ENCODE peak calls at places on chromosomes 5 and 9, in nine cellular contexts. K, O, T, D, W, S, A, R and E are unnamed samples.

GRCh38 chr9:19513671-19514275 is 105.0 kb downstream of the ACER2 start:
- DNase-seq in W (no peak), T (no peak), S (no peak), O (no peak), K (no peak), D (peak; percentile 37), A (no peak), R (no peak), E (no peak)

GRCh38 chr5:132426525-132427138 is 57.1 kb downstream of the SLC22A5 start:
- DNase-seq in D (peak; percentile 91), A (peak; percentile 79), O (peak; percentile 93), T (peak; percentile 57), R (peak; percentile 86), S (peak; percentile 54), K (peak; percentile 46), W (peak; percentile 70), E (peak; percentile 86)

GRCh38 chr5:177458912-177459350 is 12.3 kb downstream of the PRR7 start:
- DNase-seq in S (no peak), A (no peak), T (no peak), K (no peak), D (peak; percentile 25), R (no peak), O (no peak), W (no peak), E (no peak)

GRCh38 chr9:15786616-15787015 is 233.8 kb downstream of the CCDC171 start:
- DNase-seq in K (no peak), T (no peak), S (no peak), R (no peak), A (no peak), O (no peak), D (no peak), W (no peak), E (no peak)

GRCh38 chr5:9930156-9930555 is 300.0 kb upstream of the TAS2R1 start:
- DNase-seq in D (no peak), T (no peak), W (no peak), R (no peak), K (no peak), O (no peak), A (no peak), S (no peak), E (no peak)

GRCh38 chr5:91306497-91306896 is 76.6 kb downstream of the ARRDC3 start:
- DNase-seq in W (no peak), D (peak; percentile 27), K (no peak), T (no peak), O (no peak), R (no peak), S (no peak), A (no peak), E (no peak)

GRCh38 chr9:131524578-131525315 is 6.3 kb downstream of the UCK1 start:
- DNase-seq in K (no peak), T (no peak), A (no peak), D (no peak), R (no peak), S (no peak), O (no peak), W (no peak), E (no peak)

GRCh38 chr9:81833563-81834345 is 94.5 kb upstream of the SPATA31D4 start:
- DNase-seq in S (no peak), D (no peak), K (peak; percentile 37), O (no peak), A (no peak), R (no peak), T (no peak), W (no peak), E (no peak)

GRCh38 chr5:157511656-157512644 is 51.9 kb downstream of the NIPAL4 start:
- DNase-seq in S (peak; percentile 14), O (peak; percentile 96), D (peak; percentile 98), R (peak; percentile 80), W (peak; percentile 18), K (peak; percentile 97), T (no peak), A (no peak), E (peak; percentile 95)

GRCh38 chr9:103364753-103365152 is 369.6 kb downstream of the CYLC2 start:
- DNase-seq in D (peak; percentile 38), K (no peak), S (no peak), R (no peak), T (no peak), W (no peak), O (peak; percentile 87), A (no peak), E (no peak)

GRCh38 chr5:125274938-125275759 is 528.7 kb upstream of the ZNF608 start:
- DNase-seq in D (no peak), R (no peak), S (no peak), T (no peak), K (no peak), A (no peak), W (no peak), O (no peak), E (no peak)

GRCh38 chr5:154513669-154514084 is 35.6 kb upstream of the HAND1 start:
- DNase-seq in T (no peak), S (no peak), O (no peak), A (no peak), W (no peak), D (peak; percentile 48), K (no peak), R (no peak), E (no peak)